ENCODE peak calls at places on chromosomes 3 and 15, in four cellular contexts. One of them, this sample, is unnamed.

GRCh38 chr3:135503429-135504083 is 462.0 kb upstream of the PPP2R3A start:
- DNase-seq in K562: peak
- DNase-seq in WTC11: peak
- DNase-seq in HepG2: peak
- DNase-seq in this sample: peak

GRCh38 chr15:38201714-38202113 is 50.9 kb upstream of the SPRED1 start:
- DNase-seq in WTC11: no peak
- DNase-seq in HepG2: peak
- DNase-seq in K562: no peak
- DNase-seq in this sample: no peak

GRCh38 chr3:185729335-185729715 is 95.5 kb downstream of the IGF2BP2 start:
- DNase-seq in WTC11: no peak
- DNase-seq in HepG2: no peak
- DNase-seq in K562: no peak
- DNase-seq in this sample: no peak

GRCh38 chr15:69557340-69558137 is 104.9 kb downstream of the RPLP1 start:
- DNase-seq in HepG2: peak
- DNase-seq in WTC11: no peak
- DNase-seq in K562: no peak
- DNase-seq in this sample: no peak

GRCh38 chr15:88878720-88879184 is 16.6 kb downstream of the HAPLN3 start:
- DNase-seq in HepG2: peak
- DNase-seq in K562: peak
- DNase-seq in WTC11: peak
- DNase-seq in this sample: peak

GRCh38 chr15:38242055-38242454 is 10.6 kb upstream of the SPRED1 start:
- DNase-seq in K562: no peak
- DNase-seq in WTC11: no peak
- DNase-seq in HepG2: no peak
- DNase-seq in this sample: no peak

GRCh38 chr15:59200560-59200959 is 6.1 kb upstream of the LDHAL6B start:
- DNase-seq in K562: no peak
- DNase-seq in HepG2: no peak
- DNase-seq in WTC11: no peak
- DNase-seq in this sample: no peak

GRCh38 chr3:113626513-113627371 is 69.7 kb downstream of the USF3 start:
- DNase-seq in HepG2: peak
- DNase-seq in WTC11: peak
- DNase-seq in K562: peak
- DNase-seq in this sample: peak

GRCh38 chr3:122405015-122405414 is 10.8 kb downstream of the WDR5B start:
- DNase-seq in K562: no peak
- DNase-seq in WTC11: no peak
- DNase-seq in HepG2: no peak
- DNase-seq in this sample: no peak

GRCh38 chr3:174958671-174959328 is 99.7 kb downstream of the NAALADL2 start:
- DNase-seq in HepG2: no peak
- DNase-seq in WTC11: no peak
- DNase-seq in K562: no peak
- DNase-seq in this sample: no peak

GRCh38 chr3:174960898-174961297 is 101.8 kb downstream of the NAALADL2 start:
- DNase-seq in WTC11: no peak
- DNase-seq in K562: no peak
- DNase-seq in HepG2: no peak
- DNase-seq in this sample: no peak

GRCh38 chr3:174955513-174956001 is 96.4 kb downstream of the NAALADL2 start:
- DNase-seq in K562: no peak
- DNase-seq in WTC11: no peak
- DNase-seq in HepG2: peak
- DNase-seq in this sample: no peak

GRCh38 chr3:174957081-174957480 is 97.9 kb downstream of the NAALADL2 start:
- DNase-seq in K562: no peak
- DNase-seq in HepG2: no peak
- DNase-seq in WTC11: no peak
- DNase-seq in this sample: no peak

DNA sequence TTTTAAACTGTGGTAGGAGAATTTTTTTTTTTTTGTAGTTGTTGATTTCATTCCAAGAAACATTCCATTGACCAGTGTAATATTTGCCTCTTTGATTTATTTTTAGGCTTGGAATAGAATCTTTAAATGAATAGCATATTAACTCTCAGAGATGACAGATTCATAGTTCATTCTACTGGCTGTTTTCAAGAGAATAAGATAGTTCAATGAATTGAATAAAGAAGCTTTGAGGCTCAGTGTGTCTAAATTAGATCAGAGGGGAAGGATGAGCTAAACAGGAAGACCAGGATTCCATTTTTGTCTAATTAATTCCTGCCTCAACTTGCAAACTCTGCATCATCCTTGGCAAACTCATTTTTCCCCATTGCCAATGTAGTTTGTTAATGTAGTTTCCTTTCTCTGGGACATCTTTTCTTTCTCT is 98.5 kb downstream of the NAALADL2 start:
- DNase-seq in K562: no peak
- DNase-seq in HepG2: no peak
- DNase-seq in WTC11: no peak
- DNase-seq in this sample: no peak
- TF ChIP-seq ELF4 in K562: no peak
- TF ChIP-seq ELF4 in HepG2: no peak
- TF ChIP-seq ELF4 in WTC11: no peak
- TF ChIP-seq ELF4 in this sample: no peak

GRCh38 chr15:52652286-52652685 is 26.9 kb downstream of the ATOSA start:
- DNase-seq in WTC11: no peak
- DNase-seq in K562: no peak
- DNase-seq in HepG2: no peak
- DNase-seq in this sample: no peak

GRCh38 chr15:52652984-52653383 is 26.2 kb downstream of the ATOSA start:
- DNase-seq in WTC11: no peak
- DNase-seq in K562: no peak
- DNase-seq in HepG2: no peak
- DNase-seq in this sample: no peak

GRCh38 chr15:52653451-52653964 is 25.7 kb downstream of the ATOSA start:
- DNase-seq in WTC11: no peak
- DNase-seq in HepG2: no peak
- DNase-seq in K562: no peak
- DNase-seq in this sample: peak

GRCh38 chr15:52651114-52651513 is 28.1 kb downstream of the ATOSA start:
- DNase-seq in WTC11: no peak
- DNase-seq in K562: no peak
- DNase-seq in HepG2: no peak
- DNase-seq in this sample: no peak

GRCh38 chr15:52651868-52652267 is 27.3 kb downstream of the ATOSA start:
- DNase-seq in WTC11: peak
- DNase-seq in HepG2: peak
- DNase-seq in K562: peak
- DNase-seq in this sample: peak
- TF ChIP-seq ELF4 in WTC11: no peak
- TF ChIP-seq ELF4 in HepG2: no peak
- TF ChIP-seq ELF4 in K562: no peak
- TF ChIP-seq ELF4 in this sample: no peak

DNA sequence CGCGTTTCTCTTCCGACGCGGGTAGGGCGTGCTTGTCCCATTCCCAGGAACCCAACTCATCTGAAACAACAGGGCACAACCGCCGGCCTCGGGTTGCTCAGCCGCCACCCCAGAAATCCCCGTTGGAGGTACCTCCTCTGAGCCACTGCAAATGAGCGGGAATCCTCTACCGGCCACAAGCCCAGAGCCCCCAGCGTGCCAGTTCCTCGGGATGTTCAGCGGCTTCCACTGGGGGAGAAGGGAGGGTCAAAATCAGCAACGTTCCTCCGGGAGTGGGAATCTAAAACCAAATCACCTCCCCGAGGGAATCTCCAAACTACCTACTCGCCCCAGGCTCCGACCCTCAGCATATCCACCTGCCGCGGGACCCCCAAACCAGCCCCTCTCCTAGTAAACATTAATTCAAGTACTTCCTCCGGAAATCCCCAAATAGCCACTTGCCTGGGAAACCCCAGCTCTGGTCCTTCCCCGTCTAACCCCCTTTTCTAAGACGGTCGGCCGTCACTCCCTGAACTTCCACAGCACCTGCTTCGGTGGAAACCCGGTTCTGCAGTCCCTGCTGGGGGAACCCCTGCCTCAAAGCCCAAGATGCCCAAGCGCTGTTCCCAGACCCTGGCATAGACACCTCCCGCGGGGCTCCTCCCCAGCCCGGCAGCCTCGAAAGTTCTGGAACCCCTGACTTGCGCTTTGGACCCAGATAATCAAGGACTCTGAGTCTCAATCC is 887 bp downstream of the OXTR start:
- DNase-seq in K562: no peak
- DNase-seq in WTC11: peak
- DNase-seq in HepG2: no peak
- DNase-seq in this sample: no peak
- TF ChIP-seq ELF4 in K562: no peak
- TF ChIP-seq ELF4 in WTC11: no peak
- TF ChIP-seq ELF4 in HepG2: no peak
- TF ChIP-seq ELF4 in this sample: no peak

DNA sequence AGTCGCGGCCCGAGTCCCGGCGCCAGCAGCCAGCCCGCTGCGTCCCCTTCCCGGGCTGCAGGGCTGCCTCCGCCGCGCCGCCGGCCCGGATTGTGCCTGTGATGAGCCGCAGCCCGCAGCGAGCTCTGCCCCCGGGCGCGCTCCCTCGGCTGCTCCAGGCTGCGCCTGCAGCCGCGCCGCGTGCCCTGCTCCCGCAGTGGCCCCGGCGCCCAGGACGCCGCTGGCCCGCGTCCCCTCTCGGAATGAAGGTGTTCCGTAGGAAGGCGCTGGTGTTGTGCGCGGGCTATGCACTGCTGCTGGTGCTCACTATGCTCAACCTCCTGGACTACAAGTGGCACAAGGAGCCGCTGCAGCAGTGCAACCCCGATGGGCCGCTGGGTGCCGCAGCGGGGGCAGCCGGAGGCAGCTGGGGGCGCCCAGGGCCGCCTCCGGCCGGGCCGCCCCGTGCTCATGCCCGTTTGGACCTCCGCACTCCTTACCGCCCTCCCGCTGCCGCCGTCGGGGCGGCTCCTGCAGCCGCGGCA is 1.2 kb downstream of the CHST2 start:
- DNase-seq in WTC11: no peak
- DNase-seq in K562: peak
- DNase-seq in HepG2: no peak
- DNase-seq in this sample: peak
- TF ChIP-seq ELF4 in WTC11: no peak
- TF ChIP-seq ELF4 in K562: no peak
- TF ChIP-seq ELF4 in HepG2: no peak
- TF ChIP-seq ELF4 in this sample: no peak

GRCh38 chr3:182182531-182182968 is 470.8 kb downstream of the SOX2 start:
- DNase-seq in HepG2: peak
- DNase-seq in WTC11: no peak
- DNase-seq in K562: no peak
- DNase-seq in this sample: no peak
- TF ChIP-seq ELF4 in HepG2: no peak
- TF ChIP-seq ELF4 in WTC11: no peak
- TF ChIP-seq ELF4 in K562: no peak
- TF ChIP-seq ELF4 in this sample: no peak

GRCh38 chr3:146715176-146715575 is 110.0 kb upstream of the PLSCR5 start:
- DNase-seq in HepG2: no peak
- DNase-seq in WTC11: no peak
- DNase-seq in K562: no peak
- DNase-seq in this sample: no peak
- TF ChIP-seq ELF4 in HepG2: no peak
- TF ChIP-seq ELF4 in WTC11: no peak
- TF ChIP-seq ELF4 in K562: no peak
- TF ChIP-seq ELF4 in this sample: no peak